ENCODE peak calls at places on chromosomes 11 and 22, in seven cellular contexts. V is thyroid gland, I is A549, A is body of pancreas, G is sigmoid colon, U is stomach, B is gastrocnemius medialis. W is an unnamed sample.

GRCh38 chr11:6443269-6444003 is 2.6 kb upstream of the HPX start:
- DNase-seq in V (peak), I (peak), A (peak), G (peak), U (peak), B (peak), W (peak)

GRCh38 chr11:123304828-123305530 is 109.9 kb upstream of the CLMP start:
- DNase-seq in V (peak), I (no peak), A (peak), G (no peak), U (no peak), B (no peak), W (no peak)

GRCh38 chr11:3202305-3202704 is 16.3 kb downstream of the MRGPRG start:
- DNase-seq in V (no peak), I (no peak), A (peak), G (peak), U (no peak), B (no peak), W (no peak)

GRCh38 chr11:113504586-113504985 is 29.4 kb upstream of the DRD2 start:
- DNase-seq in V (no peak), I (no peak), A (no peak), G (no peak), U (no peak), B (no peak), W (peak)

GRCh38 chr22:50481440-50482106 is at the start of gene ADM2:
- DNase-seq in V (peak), I (peak), A (peak), G (no peak), U (peak), B (no peak), W (no peak)

GRCh38 chr22:47125603-47126002 is 363.2 kb downstream of the TBC1D22A start:
- DNase-seq in V (no peak), I (peak), A (no peak), G (no peak), U (no peak), B (no peak), W (no peak)

GRCh38 chr11:1757861-1758610 is 5.7 kb downstream of the CTSD start:
- DNase-seq in V (no peak), I (no peak), A (no peak), G (no peak), U (no peak), B (no peak), W (no peak)

GRCh38 chr11:130478881-130479280 is 30.4 kb downstream of the ADAMTS15 start:
- DNase-seq in V (no peak), I (no peak), A (no peak), G (no peak), U (no peak), B (no peak), W (no peak)

GRCh38 chr11:69640995-69641581 is at the start of gene CCND1:
- DNase-seq in V (peak), I (peak), A (peak), G (peak), U (peak), B (no peak), W (peak)

GRCh38 chr22:37636186-37636948 is 3.1 kb upstream of the SH3BP1 start:
- DNase-seq in V (no peak), I (no peak), A (no peak), G (no peak), U (peak), B (no peak), W (no peak)

GRCh38 chr22:39292561-39293074 is 26.8 kb downstream of the RPL3 start:
- DNase-seq in V (peak), I (peak), A (peak), G (peak), U (peak), B (peak), W (peak)

GRCh38 chr11:109037856-109038780 is 373.2 kb downstream of the DDX10 start:
- DNase-seq in V (no peak), I (no peak), A (no peak), G (no peak), U (no peak), B (no peak), W (no peak)

GRCh38 chr11:73564903-73565302 is 33.0 kb downstream of the FAM168A start:
- DNase-seq in V (no peak), I (no peak), A (no peak), G (no peak), U (no peak), B (no peak), W (no peak)

GRCh38 chr22:27994481-27995331 is 75.7 kb upstream of the PITPNB start:
- DNase-seq in V (no peak), I (no peak), A (peak), G (peak), U (no peak), B (no peak), W (no peak)

GRCh38 chr11:3022300-3022967 is 30.3 kb upstream of the NAP1L4 start:
- DNase-seq in V (no peak), I (no peak), A (no peak), G (no peak), U (no peak), B (no peak), W (no peak)

GRCh38 chr11:11391796-11392195 is 38.7 kb upstream of the CSNK2A3 start:
- DNase-seq in V (peak), I (no peak), A (no peak), G (no peak), U (no peak), B (no peak), W (no peak)

GRCh38 chr11:35619030-35619753 is 932 bp downstream of the FJX1 start:
- DNase-seq in V (peak), I (peak), A (peak), G (peak), U (no peak), B (no peak), W (peak)

GRCh38 chr11:41301023-41301422 is 158.4 kb downstream of the LRRC4C start:
- DNase-seq in V (peak), I (no peak), A (no peak), G (no peak), U (no peak), B (no peak), W (no peak)

GRCh38 chr22:46104881-46105493 is 45.3 kb upstream of the PPARA start:
- DNase-seq in V (no peak), I (no peak), A (no peak), G (no peak), U (no peak), B (peak), W (no peak)

GRCh38 chr11:20060647-20061205 is 99.5 kb downstream of the DBX1 start:
- DNase-seq in V (no peak), I (no peak), A (no peak), G (no peak), U (no peak), B (no peak), W (no peak)

DNA sequence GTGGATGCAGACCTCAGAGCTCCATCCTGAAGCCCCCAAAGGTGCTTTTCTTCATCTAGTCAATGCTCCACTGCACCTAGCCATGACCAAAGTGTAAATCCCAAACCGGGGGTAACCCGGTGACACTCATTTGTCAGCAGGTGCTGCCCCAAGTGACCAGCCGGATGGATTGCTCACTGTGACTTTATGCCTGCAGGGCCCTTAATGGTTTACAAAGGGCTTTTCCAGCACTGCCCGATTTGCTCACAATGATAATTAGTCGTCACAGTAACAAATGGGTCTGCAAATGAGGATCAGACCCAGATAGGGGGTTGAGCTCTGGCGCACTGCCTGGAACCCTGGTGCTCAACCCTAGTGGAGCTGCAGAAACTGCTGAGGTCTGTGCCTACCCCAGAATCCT is 45.7 kb upstream of the CD5 start:
- DNase-seq in V (no peak), I (no peak), A (peak), G (peak), U (no peak), B (no peak), W (no peak)
- TF ChIP-seq CTCF in V (no peak), I (no peak), A (no peak), G (no peak), U (no peak), B (no peak), W (no peak)

DNA sequence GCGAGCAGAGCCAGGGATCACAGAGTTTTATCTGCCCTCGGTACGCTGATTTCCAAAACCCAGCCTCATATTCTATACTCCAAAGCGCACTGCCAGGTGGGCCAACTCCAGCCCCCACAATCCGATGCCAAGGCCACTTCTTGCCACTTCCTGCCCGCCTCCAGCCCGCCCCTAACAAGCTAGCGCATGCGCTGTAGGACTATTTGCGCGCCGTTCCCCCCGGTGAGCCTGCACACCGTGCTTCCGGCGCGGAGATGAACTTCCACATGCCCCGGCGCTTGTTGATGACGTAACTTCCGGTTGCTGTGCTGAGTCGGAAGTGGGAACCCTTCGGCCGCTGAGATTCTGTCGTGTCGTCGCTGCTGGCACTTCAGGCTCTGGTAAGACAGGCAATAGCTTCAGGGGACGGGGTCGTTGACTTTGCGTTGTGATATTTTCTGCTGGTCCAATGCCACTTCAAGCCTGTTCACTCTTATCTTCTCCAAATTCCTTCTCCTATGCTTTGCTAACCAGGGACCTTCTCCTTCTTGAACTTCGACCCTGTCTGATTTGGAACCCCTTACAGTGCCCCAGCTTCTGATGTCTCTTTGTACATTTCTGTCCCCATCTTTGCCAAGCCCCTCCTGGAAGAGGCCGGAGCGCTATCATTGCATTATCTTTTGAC is at the start of gene UBE4A:
- DNase-seq in V (peak), I (peak), A (peak), G (peak), U (peak), B (peak), W (peak)
- TF ChIP-seq POLR2A in V (no peak), I (peak), A (peak), G (peak), U (no peak), B (peak), W (peak)

DNA sequence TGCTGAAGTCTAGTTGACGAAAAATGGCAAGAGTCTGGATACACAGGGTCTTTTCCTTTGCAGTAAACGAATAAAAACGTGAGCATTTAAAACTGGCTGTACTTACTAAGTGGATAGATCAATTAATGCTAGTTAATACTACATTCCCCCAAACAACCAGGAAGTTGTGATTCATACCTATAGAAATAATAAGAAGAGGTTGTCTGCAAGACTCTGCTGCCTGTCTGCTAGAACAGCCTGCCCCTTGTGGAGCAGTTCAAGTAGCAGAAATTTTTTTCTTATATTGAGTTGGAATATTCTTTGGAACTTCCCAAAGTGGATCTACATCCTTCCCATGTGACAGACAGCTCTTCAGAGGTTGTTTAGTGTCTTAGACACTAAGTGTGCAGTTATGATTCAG is 86.8 kb downstream of the TEAD1 start:
- DNase-seq in V (no peak), I (no peak), A (no peak), G (no peak), U (no peak), B (no peak), W (no peak)
- TF ChIP-seq CTCF in V (no peak), I (peak), A (no peak), G (no peak), U (no peak), B (no peak), W (no peak)

DNA sequence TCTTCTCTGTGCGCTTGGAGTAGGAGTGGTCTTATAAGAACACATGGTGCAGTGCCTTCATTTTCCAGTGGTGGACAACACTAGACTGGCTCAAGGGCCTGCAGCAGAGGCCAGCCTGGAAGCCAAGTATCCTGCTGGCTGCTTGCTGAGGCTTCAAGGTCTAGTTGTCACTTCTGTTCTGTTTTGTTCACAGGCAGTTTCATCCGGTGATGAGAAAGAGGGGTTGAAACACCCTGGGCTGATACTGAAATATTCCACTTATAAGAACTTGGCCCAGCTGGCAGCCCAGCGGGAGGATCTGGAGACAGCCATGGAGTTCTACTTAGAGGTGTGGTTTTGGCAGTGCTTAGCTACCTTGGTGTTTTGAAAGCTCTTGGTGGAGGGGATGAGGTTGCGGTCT is 29.8 kb downstream of the CABIN1 start:
- DNase-seq in V (peak), I (no peak), A (no peak), G (no peak), U (peak), B (no peak), W (no peak)
- TF ChIP-seq POLR2A in V (no peak), I (no peak), A (no peak), G (no peak), U (no peak), B (no peak), W (no peak)

DNA sequence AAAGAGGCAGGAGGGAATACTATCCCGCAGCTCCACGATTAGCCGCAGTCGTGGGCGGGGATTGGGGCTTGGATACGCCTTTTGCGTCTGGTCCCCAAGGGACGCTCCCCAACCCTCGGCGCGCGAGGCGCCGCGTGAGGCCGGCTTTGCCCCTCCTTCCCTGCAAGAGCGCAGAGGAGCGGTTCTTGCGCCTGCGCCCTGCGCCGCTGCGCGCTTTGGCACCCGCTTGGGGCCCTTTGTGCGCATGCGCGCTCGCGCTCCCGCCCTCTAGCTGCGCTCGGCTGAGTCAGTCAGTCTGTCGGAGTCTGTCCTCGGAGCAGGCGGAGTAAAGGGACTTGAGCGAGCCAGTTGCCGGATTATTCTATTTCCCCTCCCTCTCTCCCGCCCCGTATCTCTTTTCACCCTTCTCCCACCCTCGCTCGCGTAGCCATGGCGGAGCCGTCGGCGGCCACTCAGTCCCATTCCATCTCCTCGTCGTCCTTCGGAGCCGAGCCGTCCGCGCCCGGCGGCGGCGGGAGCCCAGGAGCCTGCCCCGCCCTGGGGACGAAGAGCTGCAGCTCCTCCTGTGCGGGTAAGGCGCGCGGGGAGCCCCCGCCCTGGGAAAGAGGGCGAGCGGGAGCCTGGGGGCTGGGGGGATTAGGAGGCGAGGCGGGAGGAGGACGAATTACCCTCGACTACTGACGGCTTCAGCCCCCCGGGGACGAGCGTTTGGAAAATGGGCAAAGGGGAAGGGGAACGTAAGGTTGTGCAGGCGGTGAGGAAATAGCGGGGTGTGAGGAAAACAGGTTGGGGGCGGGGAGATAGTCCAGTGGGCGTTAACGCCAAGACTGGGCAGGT is at the start of gene RTN3:
- DNase-seq in V (peak), I (peak), A (peak), G (peak), U (peak), B (peak), W (peak)
- TF ChIP-seq CTCF in V (no peak), I (no peak), A (no peak), G (no peak), U (no peak), B (peak), W (peak)

DNA sequence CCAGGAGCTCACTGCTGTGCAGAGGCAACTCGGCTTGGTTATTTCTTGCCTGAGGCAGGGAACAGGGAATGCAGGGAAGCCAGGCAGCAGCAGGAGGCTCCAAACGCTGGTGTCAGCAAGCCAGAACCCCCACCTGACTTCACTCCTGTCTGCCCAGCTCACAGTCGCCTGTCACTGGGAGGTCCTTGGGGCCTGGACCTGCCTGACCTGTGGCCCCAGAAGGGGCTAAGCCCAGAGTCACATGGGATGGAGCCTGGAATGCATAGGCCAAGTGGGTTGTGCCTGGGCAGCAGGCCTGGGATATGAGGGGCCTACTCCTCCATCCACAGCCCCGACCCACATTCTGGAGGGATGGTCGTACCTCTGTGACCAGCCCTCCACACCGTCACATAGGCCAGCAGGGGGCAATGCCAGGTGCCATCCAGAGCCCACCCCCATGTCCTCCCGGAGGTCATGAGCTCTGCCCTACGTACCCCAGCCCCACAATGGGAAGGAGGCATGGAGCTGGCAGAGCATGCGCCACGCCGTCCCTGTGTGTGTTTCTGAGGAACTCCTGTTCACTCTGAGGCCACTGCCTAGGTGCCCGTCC is 5.2 kb downstream of the RASSF7 start:
- DNase-seq in V (no peak), I (no peak), A (no peak), G (no peak), U (no peak), B (no peak), W (no peak)
- TF ChIP-seq POLR2A in V (no peak), I (no peak), A (no peak), G (no peak), U (no peak), B (no peak), W (no peak)

GRCh38 chr22:35337932-35338331 is 38.2 kb downstream of the TOM1 start:
- DNase-seq in V (no peak), I (no peak), A (no peak), G (no peak), U (no peak), B (no peak), W (no peak)
- TF ChIP-seq CTCF in V (no peak), I (no peak), A (no peak), G (no peak), U (no peak), B (no peak), W (no peak)

GRCh38 chr11:83021780-83022125 is 49.9 kb downstream of the RAB30 start:
- DNase-seq in V (no peak), I (no peak), A (no peak), G (no peak), U (no peak), B (no peak), W (no peak)
- TF ChIP-seq POLR2A in V (no peak), I (no peak), A (no peak), G (no peak), U (no peak), B (no peak), W (no peak)

GRCh38 chr11:86487670-86488069 is 113.0 kb downstream of the CCDC81 start:
- DNase-seq in V (no peak), I (no peak), A (no peak), G (no peak), U (no peak), B (no peak), W (no peak)
- TF ChIP-seq CTCF in V (no peak), I (peak), A (no peak), G (no peak), U (no peak), B (no peak), W (no peak)